ENCODE peak calls at places on chromosomes 1 and 21, in nine cellular contexts. Y is uterus, W is transverse colon, Q is body of pancreas, X is lower leg skin, V is GM12892, K is prostate gland, Z is testis, C is IMR-90. J is an unnamed sample.

GRCh38 chr1:70767377-70767776 is 280.2 kb downstream of the PTGER3 start:
- DNase-seq in Y (no peak), W (no peak), Q (no peak), X (no peak), V (no peak), K (no peak), Z (no peak), C (peak), J (no peak)

GRCh38 chr1:46302091-46303037 is 1.1 kb downstream of the LRRC41 start:
- DNase-seq in Y (peak), W (peak), Q (peak), X (no peak), V (peak), K (peak), Z (peak), C (peak), J (peak)

GRCh38 chr1:234240680-234241079 is 132.6 kb upstream of the COA6 start:
- DNase-seq in Y (no peak), W (no peak), Q (no peak), X (no peak), V (no peak), K (no peak), Z (no peak), C (no peak), J (no peak)

GRCh38 chr1:19957779-19958178 is 21.6 kb downstream of the PLA2G2A start:
- DNase-seq in Y (no peak), W (no peak), Q (no peak), X (no peak), V (no peak), K (no peak), Z (no peak), C (no peak), J (no peak)

GRCh38 chr1:229108598-229109201 is 162.2 kb upstream of the RAB4A start:
- DNase-seq in Y (no peak), W (peak), Q (no peak), X (no peak), V (no peak), K (no peak), Z (no peak), C (no peak), J (no peak)

GRCh38 chr1:205140113-205140512 is 18.3 kb upstream of the RBBP5 start:
- DNase-seq in Y (no peak), W (no peak), Q (no peak), X (no peak), V (no peak), K (no peak), Z (no peak), C (no peak), J (no peak)

GRCh38 chr1:225617479-225617878 is 35.4 kb downstream of the ENAH start:
- DNase-seq in Y (no peak), W (no peak), Q (no peak), X (no peak), V (no peak), K (no peak), Z (no peak), C (peak), J (no peak)

GRCh38 chr1:204560590-204560989 is 44.4 kb downstream of the MDM4 start:
- DNase-seq in Y (no peak), W (no peak), Q (no peak), X (no peak), V (no peak), K (no peak), Z (no peak), C (peak), J (no peak)

GRCh38 chr21:32055305-32055704 is 182.5 kb downstream of the HUNK start:
- DNase-seq in Y (no peak), W (no peak), Q (peak), X (no peak), V (no peak), K (no peak), Z (no peak), C (no peak), J (no peak)

GRCh38 chr21:14533555-14534400 is 12.3 kb downstream of the SAMSN1 start:
- DNase-seq in Y (no peak), W (no peak), Q (no peak), X (no peak), V (no peak), K (no peak), Z (no peak), C (no peak), J (peak)

GRCh38 chr1:241821363-241821762 is 26.6 kb upstream of the EXO1 start:
- DNase-seq in Y (no peak), W (no peak), Q (no peak), X (no peak), V (no peak), K (no peak), Z (no peak), C (peak), J (no peak)

GRCh38 chr1:43238104-43238503 is 31.7 kb upstream of the TMEM125 start:
- DNase-seq in Y (no peak), W (peak), Q (peak), X (peak), V (no peak), K (peak), Z (peak), C (peak), J (peak)

GRCh38 chr1:2509589-2509988 is 16.8 kb downstream of the PANK4 start:
- DNase-seq in Y (no peak), W (no peak), Q (no peak), X (no peak), V (no peak), K (no peak), Z (no peak), C (no peak), J (no peak)
- TF ChIP-seq POLR2A in Y (no peak), W (no peak), Q (no peak), X (no peak), V (no peak), K (no peak), Z (no peak), C (no peak), J (no peak)

GRCh38 chr1:34908369-34908768 is 21.1 kb downstream of the DLGAP3 start:
- DNase-seq in Y (no peak), W (no peak), Q (no peak), X (no peak), V (no peak), K (no peak), Z (no peak), C (no peak), J (no peak)
- TF ChIP-seq POLR2A in Y (no peak), W (no peak), Q (no peak), X (no peak), V (no peak), K (no peak), Z (no peak), C (no peak), J (no peak)

GRCh38 chr1:153959454-153959853 is 1.0 kb upstream of the CRTC2 start:
- DNase-seq in Y (no peak), W (no peak), Q (no peak), X (no peak), V (no peak), K (no peak), Z (no peak), C (no peak), J (peak)

GRCh38 chr1:153958961-153959260 is 499 bp upstream of the CRTC2 start:
- DNase-seq in Y (no peak), W (peak), Q (no peak), X (no peak), V (no peak), K (no peak), Z (peak), C (no peak), J (no peak)

GRCh38 chr1:153958111-153958960 is at the start of gene CRTC2:
- DNase-seq in Y (peak), W (peak), Q (peak), X (peak), V (peak), K (peak), Z (peak), C (peak), J (peak)

GRCh38 chr1:153956997-153957715 is 1.3 kb downstream of the CRTC2 start:
- DNase-seq in Y (no peak), W (no peak), Q (no peak), X (no peak), V (no peak), K (no peak), Z (no peak), C (no peak), J (no peak)

DNA sequence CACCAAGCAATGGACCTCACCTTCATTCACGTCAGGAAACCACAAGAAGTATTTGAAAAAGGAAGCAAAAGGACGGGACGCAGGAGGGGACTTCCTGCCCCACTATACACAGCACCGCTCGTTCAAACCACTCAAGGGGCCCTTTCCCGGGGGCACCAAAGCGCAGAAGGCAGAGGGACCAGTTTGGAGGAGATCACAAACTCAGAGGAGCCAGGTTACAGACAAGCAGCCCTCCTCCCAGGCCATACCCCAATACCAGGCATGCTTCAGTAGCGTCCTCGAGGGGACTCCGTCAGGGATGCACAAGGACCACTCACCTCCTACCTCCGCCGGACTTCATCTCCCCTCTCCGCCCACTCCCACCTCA is 685 bp downstream of the CRTC2 start:
- DNase-seq in Y (no peak), W (peak), Q (no peak), X (no peak), V (no peak), K (no peak), Z (peak), C (no peak), J (peak)
- TF ChIP-seq POLR2A in Y (no peak), W (no peak), Q (no peak), X (no peak), V (no peak), K (no peak), Z (no peak), C (no peak), J (no peak)

GRCh38 chr1:153629343-153629665 is 1.1 kb downstream of the S100A1 start:
- DNase-seq in Y (no peak), W (no peak), Q (no peak), X (no peak), V (no peak), K (no peak), Z (no peak), C (no peak), J (no peak)

GRCh38 chr1:153630384-153630783 is 2.1 kb downstream of the S100A1 start:
- DNase-seq in Y (no peak), W (no peak), Q (no peak), X (no peak), V (no peak), K (no peak), Z (no peak), C (no peak), J (no peak)

GRCh38 chr1:153628638-153629342 is 556 bp downstream of the S100A1 start:
- DNase-seq in Y (no peak), W (no peak), Q (no peak), X (no peak), V (no peak), K (no peak), Z (no peak), C (no peak), J (no peak)

GRCh38 chr1:153631047-153632022 is 2.5 kb upstream of the CHTOP start:
- DNase-seq in Y (no peak), W (no peak), Q (no peak), X (no peak), V (no peak), K (no peak), Z (no peak), C (no peak), J (no peak)

DNA sequence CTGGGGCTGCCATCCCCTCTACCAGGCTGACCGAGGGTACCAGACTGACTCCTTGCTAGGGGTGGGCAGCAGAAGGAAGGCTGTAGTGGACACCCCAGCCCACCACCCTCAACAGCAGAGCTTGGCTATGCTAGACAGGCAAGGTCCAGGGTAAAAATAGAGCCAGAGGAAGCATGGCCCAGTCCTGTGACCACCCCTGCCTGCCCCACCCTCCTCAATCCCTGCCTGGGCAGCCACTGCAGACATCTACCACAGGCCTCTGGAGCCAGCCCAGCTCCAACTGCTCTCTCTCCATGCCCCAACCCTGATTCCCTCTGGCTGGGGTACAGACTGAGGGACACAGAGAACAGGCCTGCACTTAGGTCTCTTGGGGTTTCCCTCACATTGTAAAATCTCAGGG is 1.7 kb downstream of the S100A1 start:
- DNase-seq in Y (no peak), W (no peak), Q (no peak), X (no peak), V (no peak), K (no peak), Z (no peak), C (no peak), J (no peak)
- TF ChIP-seq POLR2A in Y (no peak), W (no peak), Q (no peak), X (no peak), V (no peak), K (no peak), Z (no peak), C (no peak), J (no peak)

DNA sequence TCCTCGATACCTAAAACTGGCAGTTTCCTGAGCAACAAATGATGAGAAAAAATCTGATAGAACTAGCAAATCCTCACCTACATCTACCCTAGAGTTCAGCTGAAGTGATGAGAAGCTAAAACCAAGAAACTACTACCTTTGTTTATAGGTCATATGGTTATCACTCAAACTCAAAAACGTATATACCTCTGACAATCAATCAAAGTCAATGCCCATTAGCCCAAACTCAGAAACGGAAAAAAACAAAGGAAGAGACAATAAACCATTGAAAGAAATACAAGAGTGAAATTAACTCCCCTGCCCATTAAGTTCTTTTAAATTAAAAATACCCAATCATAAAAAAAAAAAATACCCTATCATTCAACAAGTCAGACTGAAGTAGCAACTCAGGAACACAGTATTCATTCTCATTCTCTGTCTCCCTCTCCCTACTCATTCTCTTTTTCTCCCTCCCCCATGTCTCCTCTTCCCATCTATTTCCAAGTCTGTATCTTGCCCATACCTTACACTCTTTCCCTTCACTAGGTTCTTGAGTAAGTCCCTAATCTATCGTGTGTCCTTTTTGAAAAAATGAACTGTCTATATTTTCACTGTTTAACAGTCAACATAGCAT is 6.8 kb downstream of the CDC42BPA start:
- DNase-seq in Y (no peak), W (no peak), Q (no peak), X (no peak), V (no peak), K (no peak), Z (no peak), C (no peak), J (no peak)
- TF ChIP-seq POLR2A in Y (no peak), W (no peak), Q (no peak), X (no peak), V (no peak), K (no peak), Z (no peak), C (no peak), J (no peak)

DNA sequence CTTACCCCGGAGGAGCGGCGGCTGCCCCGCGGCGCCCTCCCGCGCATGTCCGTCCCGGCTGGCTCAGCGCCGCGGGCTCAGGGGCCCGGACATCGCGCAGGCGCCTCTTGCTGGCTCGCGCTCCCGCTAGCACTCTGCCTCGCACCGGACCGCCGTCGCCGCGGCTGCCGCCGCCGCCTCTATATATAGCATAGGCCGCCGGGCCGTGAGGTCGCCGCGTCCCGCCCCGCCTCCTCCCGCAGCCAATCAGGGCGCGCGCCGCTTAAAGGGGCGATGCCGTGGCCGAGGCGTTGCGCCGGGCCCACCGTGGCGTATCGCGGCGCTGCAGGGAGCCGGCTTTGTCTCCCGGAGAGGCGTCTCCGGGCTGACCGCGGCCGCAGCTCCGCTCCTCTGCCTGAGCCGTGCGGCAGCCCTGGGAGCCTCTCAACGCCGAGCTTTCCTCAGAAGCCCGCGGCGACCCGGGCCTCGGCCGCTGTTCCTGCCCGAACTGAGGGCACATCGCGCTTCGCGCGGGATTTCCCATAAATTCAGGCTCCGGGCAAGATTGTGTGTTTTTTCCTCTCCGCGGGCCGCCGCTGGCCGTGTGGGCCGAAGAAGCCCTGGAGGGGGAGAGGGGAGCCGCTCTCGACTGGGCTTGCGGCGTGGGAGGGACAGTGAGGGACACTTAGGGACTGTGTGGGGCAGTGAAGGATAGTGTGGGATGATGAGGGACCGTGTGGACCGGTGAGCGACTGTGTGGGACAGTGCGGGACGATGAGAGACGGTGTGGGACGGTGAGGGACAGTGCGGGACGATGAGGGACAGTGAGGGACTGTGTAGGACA is at the start of gene ERRFI1:
- DNase-seq in Y (peak), W (peak), Q (peak), X (peak), V (peak), K (peak), Z (peak), C (peak), J (peak)
- TF ChIP-seq POLR2A in Y (peak), W (peak), Q (peak), X (no peak), V (peak), K (peak), Z (peak), C (peak), J (peak)

GRCh38 chr21:44352253-44352860 is 1.1 kb upstream of the TRPM2 start:
- DNase-seq in Y (no peak), W (no peak), Q (no peak), X (no peak), V (no peak), K (no peak), Z (no peak), C (no peak), J (no peak)

GRCh38 chr21:44354775-44355771 is 1.7 kb downstream of the TRPM2 start:
- DNase-seq in Y (no peak), W (no peak), Q (no peak), X (no peak), V (no peak), K (no peak), Z (no peak), C (no peak), J (no peak)

GRCh38 chr21:44351535-44352252 is 1.7 kb upstream of the TRPM2 start:
- DNase-seq in Y (no peak), W (no peak), Q (no peak), X (no peak), V (no peak), K (no peak), Z (no peak), C (no peak), J (no peak)

GRCh38 chr21:44353200-44353970 is at the start of gene TRPM2:
- DNase-seq in Y (peak), W (peak), Q (peak), X (no peak), V (no peak), K (no peak), Z (no peak), C (no peak), J (no peak)

GRCh38 chr21:44354001-44354405 is 582 bp downstream of the TRPM2 start:
- DNase-seq in Y (no peak), W (no peak), Q (peak), X (no peak), V (no peak), K (no peak), Z (no peak), C (no peak), J (no peak)
- TF ChIP-seq POLR2A in Y (no peak), W (no peak), Q (no peak), X (no peak), V (no peak), K (no peak), Z (no peak), C (no peak), J (no peak)